ENCODE peak calls at places on chromosomes 7 and 10, in ten cellular contexts. M is tibial artery; R is AG09309; L is adrenal gland; T is A549; X is left ventricle myocardium inferior; D is type B pancreatic cell; S is IMR-90; Y is transverse colon; W is CD8-positive, alpha-beta T cell. N is an unnamed sample.

GRCh38 chr7:47635091-47636090 is 53.5 kb upstream of the TNS3 start:
- DNase-seq in M (peak), R (no peak), L (no peak), T (peak), X (no peak), D (no peak), S (no peak), Y (peak), W (no peak), N (no peak)

GRCh38 chr7:18165176-18165575 is 137.5 kb upstream of the PRPS1L1 start:
- DNase-seq in M (no peak), R (no peak), L (no peak), T (no peak), X (no peak), D (no peak), S (no peak), Y (no peak), W (no peak), N (no peak)

GRCh38 chr10:3537518-3537917 is 247.5 kb downstream of the KLF6 start:
- DNase-seq in M (no peak), R (no peak), L (no peak), T (no peak), X (no peak), D (no peak), S (no peak), Y (no peak), W (no peak), N (no peak)

GRCh38 chr7:142669074-142669654 is 80.1 kb upstream of the PRSS1 start:
- DNase-seq in M (no peak), R (no peak), L (no peak), T (no peak), X (no peak), D (no peak), S (peak), Y (no peak), W (no peak), N (no peak)

GRCh38 chr7:44375236-44375699 is 49.9 kb upstream of the CAMK2B start:
- DNase-seq in M (no peak), R (no peak), L (peak), T (peak), X (no peak), D (peak), S (no peak), Y (no peak), W (peak), N (no peak)

GRCh38 chr7:7564323-7564780 is 2.3 kb upstream of the MIOS start:
- DNase-seq in M (no peak), R (peak), L (no peak), T (peak), X (no peak), D (no peak), S (peak), Y (no peak), W (no peak), N (no peak)

GRCh38 chr10:54905793-54906192 is 104.8 kb upstream of the PCDH15 start:
- DNase-seq in M (no peak), R (no peak), L (no peak), T (no peak), X (no peak), D (no peak), S (no peak), Y (no peak), W (no peak), N (no peak)

GRCh38 chr10:96249264-96249663 is 22.1 kb downstream of the BLNK start:
- DNase-seq in M (no peak), R (no peak), L (no peak), T (no peak), X (no peak), D (no peak), S (no peak), Y (no peak), W (no peak), N (no peak)

GRCh38 chr7:45088821-45089313 is at the start of gene NACAD:
- DNase-seq in M (peak), R (no peak), L (no peak), T (no peak), X (peak), D (no peak), S (peak), Y (peak), W (no peak), N (no peak)

DNA sequence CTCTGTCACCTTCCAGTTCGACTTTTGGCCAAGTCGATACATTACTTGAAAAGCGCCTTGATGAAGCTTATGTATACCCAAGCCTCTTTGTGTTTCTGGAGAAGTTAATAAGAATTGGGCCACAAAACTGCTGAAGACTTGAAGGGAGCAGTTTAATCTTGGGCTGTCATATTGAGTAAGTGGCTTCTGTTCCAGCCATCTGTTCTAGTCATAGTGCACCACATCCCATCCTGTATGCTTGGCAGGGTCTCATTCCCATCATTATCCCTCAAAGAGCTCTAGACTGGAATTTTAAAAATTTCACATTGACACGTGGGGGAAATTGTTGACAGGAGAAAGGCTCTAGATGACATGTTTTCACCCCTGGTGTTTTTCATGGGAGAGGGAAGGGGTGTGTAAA is 196.6 kb upstream of the PLPP4 start:
- DNase-seq in M (no peak), R (no peak), L (no peak), T (no peak), X (no peak), D (no peak), S (no peak), Y (no peak), W (no peak), N (no peak)
- TF ChIP-seq CTCF in M (no peak), R (no peak), L (no peak), T (no peak), X (no peak), D (no peak), S (no peak), Y (no peak), W (no peak), N (no peak)

GRCh38 chr7:28615091-28615490 is 202.8 kb downstream of the CREB5 start:
- DNase-seq in M (no peak), R (no peak), L (no peak), T (peak), X (no peak), D (no peak), S (no peak), Y (no peak), W (peak), N (no peak)
- TF ChIP-seq CTCF in M (peak), R (no peak), L (no peak), T (no peak), X (peak), D (peak), S (peak), Y (no peak), W (no peak), N (no peak)

GRCh38 chr10:52741851-52742250 is 30.7 kb downstream of the MBL2 start:
- DNase-seq in M (no peak), R (no peak), L (no peak), T (no peak), X (no peak), D (no peak), S (no peak), Y (no peak), W (no peak), N (no peak)

GRCh38 chr10:52747680-52748079 is 24.9 kb downstream of the MBL2 start:
- DNase-seq in M (no peak), R (no peak), L (no peak), T (no peak), X (no peak), D (no peak), S (no peak), Y (no peak), W (no peak), N (no peak)

GRCh38 chr10:52744057-52744819 is 28.3 kb downstream of the MBL2 start:
- DNase-seq in M (no peak), R (no peak), L (no peak), T (no peak), X (no peak), D (no peak), S (no peak), Y (no peak), W (no peak), N (no peak)

GRCh38 chr10:52742723-52743122 is 29.9 kb downstream of the MBL2 start:
- DNase-seq in M (no peak), R (no peak), L (no peak), T (no peak), X (no peak), D (no peak), S (no peak), Y (no peak), W (no peak), N (no peak)

GRCh38 chr10:52746169-52746568 is 26.4 kb downstream of the MBL2 start:
- DNase-seq in M (no peak), R (no peak), L (no peak), T (peak), X (no peak), D (no peak), S (no peak), Y (no peak), W (no peak), N (no peak)
- TF ChIP-seq CTCF in M (no peak), R (no peak), L (no peak), T (no peak), X (no peak), D (no peak), S (no peak), Y (no peak), W (no peak), N (no peak)

DNA sequence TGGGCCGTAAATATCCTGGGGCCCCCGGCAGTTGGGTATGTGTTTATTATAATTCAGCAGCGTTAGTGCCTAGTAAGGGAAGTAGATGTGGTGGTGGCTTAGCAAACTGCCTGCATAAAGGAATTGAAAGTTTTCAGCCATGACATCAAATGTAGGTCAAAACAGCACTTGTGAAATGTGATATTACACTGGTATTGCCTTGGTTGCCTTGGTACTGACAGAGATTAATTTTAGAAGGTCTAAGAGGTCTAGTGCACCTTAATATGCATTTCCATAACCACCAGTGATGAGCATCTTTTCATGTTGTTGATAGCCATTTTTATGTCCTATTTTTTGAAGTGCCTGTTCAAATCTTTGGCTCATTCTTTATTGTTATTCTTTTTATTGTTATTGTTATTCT is 50.1 kb downstream of the VWC2 start:
- DNase-seq in M (no peak), R (no peak), L (no peak), T (no peak), X (no peak), D (no peak), S (no peak), Y (no peak), W (no peak), N (no peak)
- TF ChIP-seq CTCF in M (no peak), R (no peak), L (no peak), T (no peak), X (no peak), D (no peak), S (no peak), Y (no peak), W (no peak), N (no peak)

DNA sequence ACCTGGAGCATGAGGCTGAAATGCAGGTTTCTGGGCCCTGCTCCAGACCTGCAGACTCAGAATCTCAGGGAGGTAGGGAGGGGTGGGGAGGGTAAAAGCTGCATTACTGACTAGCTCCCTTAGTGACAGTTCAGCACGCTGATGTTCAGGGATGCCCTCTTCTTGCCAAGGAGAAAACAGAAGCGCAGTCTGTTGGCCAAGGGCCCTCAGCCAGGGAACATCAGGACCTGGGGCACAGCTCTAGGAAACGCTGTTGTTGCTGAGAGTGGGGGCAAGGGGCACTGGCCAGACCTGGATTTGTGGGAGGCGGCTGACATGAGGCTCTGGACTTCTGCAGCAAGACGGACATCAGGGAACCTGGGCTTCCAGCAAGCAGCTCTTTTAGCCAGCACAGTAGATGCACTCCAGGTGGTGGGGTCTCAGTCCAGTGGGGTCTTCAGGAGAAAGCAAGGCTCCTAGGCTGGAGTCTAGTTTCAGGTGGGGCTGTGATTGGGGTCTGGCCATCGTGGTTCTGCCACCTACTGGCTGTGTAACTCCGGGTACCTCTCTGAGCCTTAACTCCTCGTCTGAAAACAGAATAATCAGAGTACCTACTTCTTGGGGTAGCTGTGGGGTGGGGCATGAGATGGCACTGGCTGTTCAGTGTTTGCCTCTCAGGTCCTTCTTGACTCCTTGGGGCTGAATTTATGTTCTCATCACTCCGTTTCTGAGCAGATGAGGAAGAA is 72.9 kb upstream of the PRLHR start:
- DNase-seq in M (no peak), R (no peak), L (peak), T (no peak), X (no peak), D (no peak), S (no peak), Y (no peak), W (no peak), N (no peak)
- TF ChIP-seq CTCF in M (no peak), R (no peak), L (no peak), T (no peak), X (no peak), D (no peak), S (no peak), Y (no peak), W (no peak), N (no peak)

GRCh38 chr7:34776748-34777358 is 118.8 kb downstream of the NPSR1 start:
- DNase-seq in M (no peak), R (no peak), L (no peak), T (no peak), X (no peak), D (no peak), S (no peak), Y (no peak), W (no peak), N (no peak)
- TF ChIP-seq CTCF in M (no peak), R (no peak), L (no peak), T (no peak), X (no peak), D (no peak), S (no peak), Y (no peak), W (no peak), N (no peak)

DNA sequence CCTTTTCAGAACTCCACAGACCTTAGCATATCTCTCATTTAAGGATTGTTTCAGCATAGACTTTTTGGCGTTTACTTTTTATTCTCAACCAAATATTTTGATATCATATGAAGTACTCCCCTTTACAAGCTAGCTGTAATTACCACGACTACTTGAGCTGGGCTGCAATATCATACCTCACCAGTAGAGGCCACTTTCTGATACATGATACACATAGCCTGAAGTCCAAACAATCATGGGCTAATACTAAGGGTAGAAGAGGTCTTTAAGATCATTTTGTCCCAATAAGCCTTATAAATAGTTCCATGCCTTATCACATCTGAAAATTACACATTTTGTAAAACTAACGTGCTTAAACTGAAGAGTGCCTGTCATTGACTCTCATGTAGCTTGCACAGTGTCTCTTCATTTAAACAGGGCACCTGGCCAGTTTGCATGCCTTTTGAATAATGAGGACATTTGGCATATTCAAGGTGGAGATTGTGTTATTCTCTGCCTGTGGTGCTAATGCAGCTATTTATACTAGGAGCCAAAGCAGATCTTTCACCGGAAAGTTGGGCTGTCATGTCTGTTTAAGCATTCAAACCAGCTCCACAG is 403.7 kb upstream of the ZMIZ1 start:
- DNase-seq in M (no peak), R (no peak), L (no peak), T (peak), X (no peak), D (no peak), S (peak), Y (no peak), W (no peak), N (no peak)
- TF ChIP-seq CTCF in M (peak), R (peak), L (peak), T (peak), X (peak), D (peak), S (peak), Y (peak), W (peak), N (no peak)

GRCh38 chr10:93703066-93703465 is 674 bp upstream of the FRA10AC1 start:
- DNase-seq in M (no peak), R (no peak), L (no peak), T (no peak), X (no peak), D (no peak), S (peak), Y (no peak), W (peak), N (no peak)

GRCh38 chr10:93695720-93696119 is 6.7 kb downstream of the FRA10AC1 start:
- DNase-seq in M (no peak), R (no peak), L (no peak), T (no peak), X (no peak), D (no peak), S (no peak), Y (no peak), W (no peak), N (no peak)

GRCh38 chr10:93701903-93702277 is 502 bp downstream of the FRA10AC1 start:
- DNase-seq in M (peak), R (peak), L (no peak), T (peak), X (no peak), D (no peak), S (peak), Y (no peak), W (peak), N (no peak)

GRCh38 chr10:93702278-93703001 is at the start of gene FRA10AC1:
- DNase-seq in M (peak), R (peak), L (peak), T (peak), X (peak), D (peak), S (peak), Y (peak), W (peak), N (peak)

GRCh38 chr10:93697207-93697606 is 5.2 kb downstream of the FRA10AC1 start:
- DNase-seq in M (no peak), R (no peak), L (no peak), T (no peak), X (no peak), D (no peak), S (no peak), Y (no peak), W (no peak), N (no peak)
- TF ChIP-seq CTCF in M (no peak), R (no peak), L (no peak), T (peak), X (no peak), D (peak), S (no peak), Y (no peak), W (no peak), N (no peak)

DNA sequence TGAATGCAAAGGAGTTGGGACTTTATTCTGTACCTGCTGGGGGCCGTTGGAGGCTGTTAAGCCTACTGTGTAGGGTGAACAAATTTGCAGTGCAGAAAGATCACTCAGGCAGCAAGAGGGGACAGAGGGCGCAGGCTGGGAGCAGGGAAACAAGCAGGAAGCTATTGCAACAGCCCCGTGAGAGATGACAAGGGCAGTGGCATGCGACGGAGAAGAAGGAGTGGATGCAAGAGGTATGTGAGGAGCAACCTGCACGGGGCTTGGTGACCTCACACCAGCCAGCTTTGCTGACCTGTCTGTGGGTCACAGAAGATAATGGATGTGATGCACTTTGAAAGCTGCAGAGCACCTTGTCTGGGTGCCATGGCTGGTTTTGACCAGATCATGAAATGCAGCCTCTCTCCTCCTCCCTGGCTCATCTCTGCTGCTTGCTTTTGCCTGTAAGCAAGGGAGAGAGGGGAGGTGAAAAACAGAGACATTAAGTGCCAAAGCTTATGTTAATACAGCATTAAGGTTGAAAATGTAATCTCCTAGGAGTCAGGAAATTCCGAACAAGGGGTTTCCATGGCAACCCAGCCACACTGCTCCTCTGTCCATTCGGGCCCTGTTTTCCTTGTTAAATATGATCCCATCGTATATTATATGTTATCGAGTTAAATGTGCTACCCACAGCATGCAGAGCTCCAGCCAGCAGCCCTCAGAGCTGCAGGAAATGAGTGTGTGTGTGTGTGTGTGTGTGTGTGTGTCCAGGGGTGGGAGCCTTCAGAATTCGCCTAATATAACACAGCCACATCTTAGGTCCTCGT is 314.3 kb upstream of the ZMIZ1 start:
- DNase-seq in M (no peak), R (peak), L (no peak), T (no peak), X (no peak), D (no peak), S (peak), Y (no peak), W (no peak), N (no peak)
- TF ChIP-seq CTCF in M (no peak), R (no peak), L (no peak), T (no peak), X (no peak), D (no peak), S (no peak), Y (no peak), W (no peak), N (no peak)

GRCh38 chr7:100464791-100465190 is 731 bp upstream of the SPACDR start:
- DNase-seq in M (no peak), R (no peak), L (no peak), T (no peak), X (no peak), D (no peak), S (no peak), Y (no peak), W (no peak), N (no peak)

GRCh38 chr7:100465299-100465698 is 1.2 kb upstream of the SPACDR start:
- DNase-seq in M (no peak), R (no peak), L (no peak), T (no peak), X (no peak), D (no peak), S (peak), Y (no peak), W (no peak), N (no peak)

GRCh38 chr7:100466830-100467605 is 3.0 kb upstream of the SPACDR start:
- DNase-seq in M (no peak), R (no peak), L (no peak), T (no peak), X (no peak), D (peak), S (no peak), Y (no peak), W (no peak), N (no peak)

GRCh38 chr7:100464210-100464660 is at the start of gene SPACDR:
- DNase-seq in M (no peak), R (no peak), L (no peak), T (no peak), X (no peak), D (no peak), S (peak), Y (no peak), W (no peak), N (no peak)

GRCh38 chr7:100465702-100466311 is 1.7 kb upstream of the SPACDR start:
- DNase-seq in M (peak), R (no peak), L (peak), T (peak), X (peak), D (no peak), S (peak), Y (peak), W (no peak), N (no peak)
- TF ChIP-seq CTCF in M (peak), R (peak), L (peak), T (peak), X (peak), D (peak), S (peak), Y (peak), W (no peak), N (no peak)

N was measured in activated B cell treated with CpG ODN at 0.5 μM for 24 hours.